ENCODE peak calls at places on chromosomes 13 and 19, in ten cellular contexts. Q, W, B, S, C, L, M, I, T and Y are unnamed samples.

GRCh38 chr13:48858523-48858922 is 117.2 kb upstream of the FNDC3A start:
- DNase-seq in T (no peak), S (no peak), Q (no peak), W (no peak), B (no peak), L (no peak), M (no peak), C (no peak), I (no peak), Y (no peak)

GRCh38 chr13:49759503-49759902 is 33.0 kb downstream of the KPNA3 start:
- DNase-seq in B (no peak), I (no peak), Q (no peak), T (no peak), L (no peak), M (no peak), S (no peak), C (no peak), W (no peak), Y (no peak)

GRCh38 chr19:38497907-38498306 is 64.4 kb downstream of the RYR1 start:
- DNase-seq in L (no peak), C (no peak), Q (no peak), B (no peak), I (no peak), T (no peak), M (no peak), S (no peak), W (no peak), Y (no peak)

GRCh38 chr13:26508885-26509284 is 48.6 kb upstream of the WASF3 start:
- DNase-seq in Q (peak), I (peak), B (no peak), W (no peak), L (peak), S (no peak), C (no peak), M (no peak), T (peak), Y (no peak)

GRCh38 chr19:39926170-39926755 is 8.2 kb downstream of the FCGBP start:
- DNase-seq in M (no peak), L (no peak), I (no peak), C (no peak), Q (no peak), B (no peak), W (no peak), T (no peak), S (no peak), Y (no peak)

GRCh38 chr13:107370036-107370785 is 802.3 kb upstream of the ARGLU1 start:
- DNase-seq in C (no peak), S (no peak), Q (no peak), B (no peak), W (no peak), L (no peak), T (peak), I (no peak), M (no peak), Y (no peak)

GRCh38 chr13:67228909-67229308 is 1.2 kb downstream of the PCDH9 start:
- DNase-seq in W (no peak), B (no peak), Q (no peak), L (no peak), M (no peak), T (no peak), S (no peak), I (no peak), C (no peak), Y (no peak)

GRCh38 chr13:35859981-35860380 is 271.2 kb downstream of the DCLK1 start:
- DNase-seq in B (no peak), L (no peak), I (no peak), C (no peak), T (no peak), M (no peak), Q (no peak), W (no peak), S (no peak), Y (no peak)

GRCh38 chr13:48618937-48619336 is 34.8 kb upstream of the CYSLTR2 start:
- DNase-seq in L (no peak), T (no peak), M (no peak), W (no peak), S (no peak), I (no peak), C (no peak), Q (no peak), B (no peak), Y (no peak)

GRCh38 chr19:8610041-8610927 is at the start of gene ADAMTS10:
- DNase-seq in L (no peak), S (no peak), Q (no peak), C (no peak), I (peak), W (no peak), M (no peak), B (peak), T (no peak), Y (peak)

GRCh38 chr19:38852231-38853044 is 2.7 kb upstream of the HNRNPL start:
- DNase-seq in C (no peak), W (peak), B (peak), Q (peak), I (peak), T (no peak), S (peak), L (peak), M (peak), Y (peak)

GRCh38 chr19:6767357-6768235 is at the start of gene SH2D3A:
- DNase-seq in M (peak), T (peak), C (peak), W (no peak), B (peak), Q (no peak), I (peak), S (no peak), L (peak), Y (peak)

GRCh38 chr13:102558029-102558428 is 38.8 kb upstream of the TPP2 start:
- DNase-seq in I (no peak), Q (no peak), W (no peak), T (no peak), B (no peak), L (no peak), M (no peak), C (no peak), S (no peak), Y (no peak)

GRCh38 chr19:33604651-33605050 is 17.1 kb upstream of the CHST8 start:
- DNase-seq in B (no peak), W (no peak), T (no peak), L (no peak), M (no peak), Q (no peak), I (no peak), C (no peak), S (no peak), Y (no peak)

GRCh38 chr19:45613926-45614725 is 12.1 kb upstream of the GPR4 start:
- DNase-seq in S (no peak), B (no peak), L (no peak), Q (no peak), C (peak), T (peak), W (no peak), M (no peak), I (peak), Y (no peak)

GRCh38 chr19:7294571-7295212 is 478 bp upstream of the INSR start:
- DNase-seq in T (peak), L (peak), S (peak), W (peak), Q (peak), I (peak), M (peak), C (peak), B (no peak), Y (peak)

GRCh38 chr13:30615851-30616311 is 1.8 kb upstream of the USPL1 start:
- DNase-seq in S (no peak), T (peak), B (no peak), M (no peak), Q (no peak), W (no peak), C (no peak), I (no peak), L (no peak), Y (no peak)

GRCh38 chr13:110625771-110626321 is 10.5 kb downstream of the NAXD start:
- DNase-seq in S (no peak), B (no peak), W (no peak), Q (no peak), C (no peak), M (no peak), T (no peak), I (no peak), L (no peak), Y (no peak)

GRCh38 chr19:18317998-18318800 is 4.7 kb downstream of the LSM4 start:
- DNase-seq in Q (no peak), B (peak), L (no peak), W (no peak), I (peak), C (no peak), S (no peak), T (no peak), M (no peak), Y (no peak)

GRCh38 chr13:50353651-50354415 is 338.6 kb downstream of the KCNRG start:
- DNase-seq in T (no peak), W (no peak), B (no peak), Q (no peak), L (peak), C (no peak), I (no peak), M (no peak), S (no peak), Y (no peak)

GRCh38 chr19:18961767-18962423 is 20.9 kb upstream of the HOMER3 start:
- DNase-seq in L (no peak), S (no peak), Q (no peak), B (peak), W (no peak), T (no peak), M (no peak), C (no peak), I (no peak), Y (no peak)

GRCh38 chr13:110540871-110541525 is 20.5 kb downstream of the RAB20 start:
- DNase-seq in L (peak), M (no peak), T (no peak), B (no peak), S (no peak), I (peak), Q (no peak), W (no peak), C (no peak), Y (no peak)

GRCh38 chr13:96993660-96994029 is 631 bp downstream of the OXGR1 start:
- DNase-seq in W (no peak), B (no peak), I (no peak), Q (no peak), L (no peak), T (no peak), C (no peak), S (no peak), M (no peak), Y (no peak)

GRCh38 chr19:23343434-23344010 is 51.7 kb downstream of the ZNF91 start:
- DNase-seq in C (no peak), L (no peak), M (no peak), I (no peak), T (no peak), Q (no peak), S (no peak), W (no peak), B (no peak), Y (no peak)

GRCh38 chr19:11322269-11323024 is 17.0 kb downstream of the RAB3D start:
- DNase-seq in C (no peak), L (peak), T (no peak), B (no peak), W (no peak), Q (no peak), I (no peak), S (no peak), M (no peak), Y (no peak)

GRCh38 chr19:32459199-32459865 is 53.8 kb downstream of the DPY19L3 start:
- DNase-seq in S (no peak), Q (no peak), B (no peak), M (no peak), T (no peak), I (no peak), W (no peak), C (no peak), L (no peak), Y (no peak)

GRCh38 chr19:7013678-7014077 is 7.6 kb downstream of the MBD3L2B start:
- DNase-seq in C (no peak), M (no peak), B (no peak), Q (no peak), W (no peak), T (peak), L (no peak), S (no peak), I (no peak), Y (no peak)

GRCh38 chr13:36352350-36352749 is 6.2 kb upstream of the SPART start:
- DNase-seq in W (no peak), M (no peak), C (no peak), Q (no peak), S (no peak), T (no peak), I (no peak), B (no peak), L (no peak), Y (no peak)

GRCh38 chr13:50511877-50512332 is 331.6 kb downstream of the DLEU7 start:
- DNase-seq in S (no peak), Q (no peak), I (no peak), W (no peak), B (no peak), M (no peak), L (no peak), T (no peak), C (no peak), Y (no peak)

GRCh38 chr19:42532881-42533280 is 4.6 kb upstream of the CEACAM1 start:
- DNase-seq in L (no peak), Q (no peak), W (no peak), B (no peak), C (no peak), I (no peak), S (no peak), T (no peak), M (no peak), Y (peak)

GRCh38 chr13:35723061-35723461 is 246.6 kb upstream of the MAB21L1 start:
- DNase-seq in S (no peak), Q (no peak), I (no peak), T (no peak), C (no peak), B (no peak), L (no peak), M (peak), W (no peak), Y (no peak)

GRCh38 chr13:100195568-100195967 is 106.7 kb downstream of the PCCA start:
- DNase-seq in B (no peak), I (no peak), M (no peak), T (no peak), C (no peak), W (no peak), L (no peak), Q (no peak), S (no peak), Y (no peak)

GRCh38 chr13:71674776-71675352 is 192.1 kb downstream of the DACH1 start:
- DNase-seq in Q (no peak), M (peak), T (no peak), S (no peak), C (no peak), B (no peak), I (no peak), W (no peak), L (no peak), Y (no peak)
- TF ChIP-seq CTCF in Q (no peak), M (no peak), T (no peak), S (no peak), C (no peak), B (no peak), I (no peak), W (no peak), L (no peak), Y (no peak)

GRCh38 chr19:13087795-13088537 is 14.7 kb downstream of the LYL1 start:
- DNase-seq in S (no peak), Q (no peak), W (no peak), I (no peak), M (no peak), B (no peak), C (no peak), L (no peak), T (no peak), Y (no peak)

GRCh38 chr19:13085673-13086072 is 17.0 kb downstream of the LYL1 start:
- DNase-seq in M (no peak), I (no peak), B (no peak), L (peak), Q (no peak), S (no peak), T (no peak), C (no peak), W (no peak), Y (no peak)

GRCh38 chr19:13089139-13089856 is 13.4 kb downstream of the LYL1 start:
- DNase-seq in M (no peak), I (no peak), T (no peak), L (no peak), C (no peak), B (no peak), Q (no peak), S (no peak), W (no peak), Y (no peak)

GRCh38 chr19:13086341-13086740 is 16.3 kb downstream of the LYL1 start:
- DNase-seq in C (no peak), M (no peak), I (no peak), T (no peak), L (no peak), B (no peak), W (no peak), S (no peak), Q (no peak), Y (no peak)

GRCh38 chr19:13087295-13087694 is 15.4 kb downstream of the LYL1 start:
- DNase-seq in L (no peak), S (no peak), C (no peak), M (no peak), Q (no peak), W (no peak), I (no peak), T (no peak), B (no peak), Y (no peak)
- TF ChIP-seq CTCF in L (no peak), S (no peak), C (no peak), M (no peak), Q (no peak), W (no peak), I (no peak), T (no peak), B (no peak), Y (no peak)

GRCh38 chr13:33007950-33008349 is 8.3 kb upstream of the KL start:
- DNase-seq in M (no peak), W (no peak), S (no peak), I (no peak), L (no peak), T (no peak), C (no peak), B (no peak), Q (no peak), Y (no peak)

GRCh38 chr13:33003458-33004019 is 12.7 kb upstream of the KL start:
- DNase-seq in Q (no peak), L (no peak), S (no peak), W (no peak), M (no peak), C (no peak), T (no peak), B (no peak), I (no peak), Y (no peak)

GRCh38 chr13:33007237-33007636 is 9.0 kb upstream of the KL start:
- DNase-seq in W (no peak), T (no peak), M (no peak), I (no peak), C (no peak), Q (no peak), B (no peak), S (no peak), L (no peak), Y (no peak)

GRCh38 chr13:33006646-33007045 is 9.6 kb upstream of the KL start:
- DNase-seq in M (no peak), S (no peak), L (no peak), T (no peak), B (no peak), W (no peak), C (no peak), Q (no peak), I (no peak), Y (no peak)

GRCh38 chr13:33004454-33004853 is 11.8 kb upstream of the KL start:
- DNase-seq in Q (no peak), W (no peak), M (peak), T (no peak), C (no peak), L (peak), I (no peak), B (no peak), S (no peak), Y (no peak)
- TF ChIP-seq CTCF in Q (no peak), W (no peak), M (no peak), T (no peak), C (no peak), L (no peak), I (no peak), B (no peak), S (no peak), Y (no peak)

GRCh38 chr19:15264933-15265206 is 32.6 kb upstream of the EPHX3 start:
- DNase-seq in S (no peak), L (no peak), M (no peak), I (no peak), B (no peak), C (no peak), T (no peak), Q (no peak), W (no peak), Y (no peak)
- TF ChIP-seq CTCF in S (no peak), L (no peak), M (no peak), I (no peak), B (no peak), C (no peak), T (no peak), Q (no peak), W (no peak), Y (no peak)

GRCh38 chr13:32941368-32941767 is 74.9 kb upstream of the KL start:
- DNase-seq in C (no peak), M (no peak), L (no peak), I (no peak), S (no peak), B (no peak), W (no peak), T (no peak), Q (no peak), Y (no peak)
- TF ChIP-seq CTCF in C (no peak), M (no peak), L (no peak), I (no peak), S (no peak), B (no peak), W (no peak), T (no peak), Q (no peak), Y (no peak)

GRCh38 chr19:57441979-57442752 is 7.0 kb downstream of the ZNF749 start:
- DNase-seq in T (no peak), M (no peak), S (no peak), C (no peak), I (no peak), W (no peak), Q (no peak), L (no peak), B (no peak), Y (no peak)

GRCh38 chr19:57437931-57438330 is 2.8 kb downstream of the ZNF749 start:
- DNase-seq in B (no peak), L (no peak), I (no peak), M (no peak), Q (no peak), W (no peak), C (no peak), S (no peak), T (no peak), Y (no peak)

GRCh38 chr19:57435062-57435978 is at the start of gene ZNF749:
- DNase-seq in B (peak), S (peak), Q (peak), I (peak), T (peak), M (peak), L (peak), W (peak), C (peak), Y (peak)

GRCh38 chr19:57436392-57436791 is 1.3 kb downstream of the ZNF749 start:
- DNase-seq in W (no peak), L (no peak), M (no peak), S (no peak), I (no peak), T (no peak), Q (no peak), B (no peak), C (no peak), Y (no peak)

DNA sequence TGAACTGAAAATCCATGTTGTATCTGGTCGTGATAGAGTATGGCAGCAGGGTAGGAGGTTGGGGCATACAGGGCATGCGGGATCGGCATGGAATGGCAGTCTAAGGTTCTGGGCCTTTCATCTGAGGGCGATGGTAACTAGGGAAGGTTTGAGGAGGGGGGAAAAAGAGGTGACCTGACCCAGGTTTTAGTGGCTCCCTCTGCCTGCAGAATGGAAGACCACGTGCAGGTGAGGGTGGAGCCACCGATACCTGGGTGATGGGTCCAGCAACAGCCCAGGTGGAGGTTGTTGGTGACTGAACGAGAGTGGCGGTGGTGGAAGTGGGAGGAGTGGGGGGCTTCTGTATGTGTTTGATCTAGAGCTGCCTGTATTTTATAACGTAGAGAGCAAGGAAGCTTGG is 3.8 kb downstream of the ZNF749 start:
- DNase-seq in S (no peak), B (no peak), T (no peak), I (no peak), C (no peak), Q (no peak), M (no peak), W (no peak), L (no peak), Y (no peak)
- TF ChIP-seq CTCF in S (no peak), B (no peak), T (no peak), I (no peak), C (no peak), Q (no peak), M (no peak), W (no peak), L (no peak), Y (no peak)